ENCODE peak calls at places on chromosomes 11 and 22, in six cellular contexts. C is mesenchymal stem cell, J is K562, Q is DND-41, X is GM23248, W is H9. I is an unnamed sample.

GRCh38 chr22:24761888-24762675 is 12.4 kb downstream of the PIWIL3 start:
- DNase-seq in C (no peak), J (no peak), Q (no peak), X (peak), W (no peak), I (peak)

GRCh38 chr11:11691296-11692141 is 69.7 kb upstream of the GALNT18 start:
- DNase-seq in C (no peak), J (no peak), Q (no peak), X (no peak), W (peak), I (no peak)

GRCh38 chr11:86938900-86939880 is 16.0 kb downstream of the FZD4 start:
- DNase-seq in C (peak), J (peak), Q (no peak), X (peak), W (no peak), I (peak)

GRCh38 chr11:10351768-10352641 is 47.1 kb downstream of the ADM start:
- DNase-seq in C (peak), J (peak), Q (no peak), X (peak), W (peak), I (peak)

GRCh38 chr22:18111759-18112330 is 1.2 kb downstream of the TUBA8 start:
- DNase-seq in C (no peak), J (no peak), Q (no peak), X (no peak), W (no peak), I (no peak)

GRCh38 chr11:12157241-12157661 is 46.9 kb downstream of the MICAL2 start:
- DNase-seq in C (peak), J (no peak), Q (peak), X (peak), W (no peak), I (peak)

GRCh38 chr11:129457321-129457720 is 81.7 kb downstream of the BARX2 start:
- DNase-seq in C (no peak), J (no peak), Q (no peak), X (no peak), W (no peak), I (no peak)

GRCh38 chr11:19156892-19157291 is 39.9 kb downstream of the ZDHHC13 start:
- DNase-seq in C (no peak), J (no peak), Q (no peak), X (no peak), W (no peak), I (no peak)

GRCh38 chr11:77299528-77299993 is 1.9 kb downstream of the GDPD4 start:
- DNase-seq in C (no peak), J (peak), Q (no peak), X (peak), W (no peak), I (no peak)

GRCh38 chr11:57597461-57597892 is at the start of gene SERPING1:
- DNase-seq in C (no peak), J (no peak), Q (no peak), X (peak), W (no peak), I (no peak)

GRCh38 chr11:29826878-29827277 is 190.0 kb downstream of the KCNA4 start:
- DNase-seq in C (no peak), J (no peak), Q (no peak), X (no peak), W (no peak), I (no peak)

GRCh38 chr22:35313311-35314121 is 13.8 kb downstream of the TOM1 start:
- DNase-seq in C (peak), J (no peak), Q (no peak), X (peak), W (no peak), I (peak)
- H2AFZ ChIP-seq in C (no peak), J (no peak), Q (no peak), X (no peak), W (no peak), I (no peak)

DNA sequence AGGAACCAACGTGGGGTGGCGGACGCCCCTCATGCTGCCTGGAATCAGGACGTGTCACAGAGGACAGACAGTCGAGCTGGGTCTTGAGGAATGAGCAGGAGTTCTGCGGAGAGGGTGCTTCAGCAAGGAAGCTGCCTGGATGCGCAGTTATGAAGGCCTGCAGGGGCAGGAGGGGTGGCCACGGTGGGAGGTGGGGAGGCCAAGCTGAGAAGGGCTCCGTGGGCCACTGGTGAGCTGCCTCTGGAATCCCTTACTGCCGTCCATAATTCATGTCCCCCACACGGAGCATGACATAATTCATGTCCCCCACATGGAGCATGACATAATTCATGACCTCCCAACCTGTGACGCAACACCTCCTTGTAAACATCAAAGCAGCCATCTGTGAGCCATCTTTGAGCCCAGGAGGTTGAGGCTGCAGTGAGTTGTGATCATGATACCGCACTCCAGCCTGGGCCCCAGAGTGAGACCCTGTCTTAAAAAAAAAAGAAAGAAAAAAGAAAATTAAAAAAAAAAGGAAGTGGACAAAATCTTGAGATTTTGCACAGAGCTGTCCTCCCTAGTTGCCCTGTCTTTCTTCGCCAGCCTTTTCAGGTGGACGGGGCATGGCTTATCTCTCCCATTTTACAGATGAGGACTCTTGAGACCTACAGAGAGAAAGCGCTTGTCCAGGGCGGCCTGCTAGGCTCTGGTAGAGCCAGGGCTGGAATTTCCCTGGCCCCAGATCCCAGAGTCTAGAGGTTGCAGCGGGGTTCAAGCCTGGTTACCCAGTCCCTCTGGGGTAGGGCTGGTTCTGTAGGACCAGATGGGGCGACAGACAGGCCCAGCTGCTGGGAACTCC is 24.3 kb upstream of the PICK1 start:
- DNase-seq in C (peak), J (peak), Q (no peak), X (peak), W (no peak), I (no peak)
- H2AFZ ChIP-seq in C (no peak), J (peak), Q (no peak), X (no peak), W (no peak), I (no peak)

GRCh38 chr11:74311352-74311926 is at the start of gene P4HA3:
- DNase-seq in C (peak), J (peak), Q (no peak), X (peak), W (peak), I (peak)

GRCh38 chr11:74310857-74311256 is 583 bp downstream of the P4HA3 start:
- DNase-seq in C (no peak), J (no peak), Q (no peak), X (no peak), W (no peak), I (no peak)

GRCh38 chr11:74312321-74312720 is 881 bp upstream of the P4HA3 start:
- DNase-seq in C (no peak), J (no peak), Q (no peak), X (no peak), W (no peak), I (no peak)

GRCh38 chr11:74307409-74307808 is 4.0 kb downstream of the P4HA3 start:
- DNase-seq in C (peak), J (no peak), Q (peak), X (peak), W (no peak), I (peak)

GRCh38 chr11:74306440-74307175 is 4.8 kb downstream of the P4HA3 start:
- DNase-seq in C (no peak), J (no peak), Q (no peak), X (no peak), W (no peak), I (peak)
- H2AFZ ChIP-seq in C (no peak), J (no peak), Q (no peak), X (peak), W (no peak), I (no peak)

DNA sequence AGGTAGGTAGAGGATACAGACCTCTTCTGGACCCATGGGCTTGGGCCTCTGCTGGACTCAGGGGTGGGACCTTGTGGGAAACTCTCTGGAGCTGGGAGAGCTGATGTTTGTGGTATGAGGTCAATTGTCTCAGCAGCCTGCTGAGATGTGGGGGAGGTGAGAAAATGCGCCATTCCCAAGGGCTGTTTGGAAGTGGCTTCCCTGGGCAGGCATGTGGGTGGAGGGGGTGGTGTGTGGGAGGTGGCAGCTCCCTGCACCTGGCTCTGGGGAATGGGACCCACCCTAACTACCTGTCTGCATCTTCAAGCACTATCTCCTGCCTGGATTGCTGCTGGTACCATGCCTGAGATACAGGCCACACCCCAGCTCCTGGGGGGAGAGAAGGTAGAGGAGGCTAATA is 97.4 kb upstream of the THY1 start:
- DNase-seq in C (no peak), J (no peak), Q (no peak), X (no peak), W (no peak), I (no peak)
- H2AFZ ChIP-seq in C (no peak), J (no peak), Q (no peak), X (no peak), W (no peak), I (no peak)

GRCh38 chr11:82848829-82849228 is 51.4 kb downstream of the PRCP start:
- DNase-seq in C (no peak), J (no peak), Q (no peak), X (no peak), W (no peak), I (no peak)

GRCh38 chr11:82845336-82846036 is 54.7 kb downstream of the PRCP start:
- DNase-seq in C (no peak), J (no peak), Q (no peak), X (no peak), W (no peak), I (no peak)

GRCh38 chr11:82843057-82843795 is 57.0 kb downstream of the PRCP start:
- DNase-seq in C (peak), J (no peak), Q (no peak), X (no peak), W (no peak), I (no peak)

GRCh38 chr11:82842019-82842418 is 58.2 kb downstream of the PRCP start:
- DNase-seq in C (no peak), J (no peak), Q (no peak), X (no peak), W (no peak), I (no peak)

DNA sequence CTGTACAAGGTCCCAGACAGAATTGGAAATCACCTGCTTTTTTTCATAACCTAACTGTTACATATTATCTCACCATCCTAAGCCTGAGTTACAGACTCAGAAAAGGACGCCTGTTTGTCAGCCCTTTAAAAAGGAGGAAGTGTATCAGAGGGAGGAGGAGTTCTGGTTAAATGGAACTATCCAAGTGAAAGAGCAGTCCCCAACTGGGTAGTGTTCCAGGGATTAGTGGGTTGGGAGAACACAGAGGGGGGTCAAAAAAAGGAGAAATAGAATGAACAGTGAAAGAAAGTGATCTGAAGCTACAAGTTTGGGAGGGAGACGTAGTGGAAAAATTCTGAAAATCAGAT is 54.2 kb downstream of the PRCP start:
- DNase-seq in C (no peak), J (no peak), Q (no peak), X (no peak), W (no peak), I (no peak)
- H2AFZ ChIP-seq in C (no peak), J (no peak), Q (no peak), X (no peak), W (no peak), I (no peak)

GRCh38 chr11:117180661-117181585 is 2.4 kb downstream of the SIDT2 start:
- DNase-seq in C (peak), J (peak), Q (peak), X (peak), W (peak), I (peak)

GRCh38 chr11:117181586-117182550 is 3.3 kb downstream of the SIDT2 start:
- DNase-seq in C (no peak), J (no peak), Q (no peak), X (no peak), W (peak), I (no peak)

GRCh38 chr11:117178210-117179034 is at the start of gene SIDT2:
- DNase-seq in C (peak), J (peak), Q (peak), X (peak), W (peak), I (peak)

GRCh38 chr11:117179048-117179999 is 781 bp downstream of the SIDT2 start:
- DNase-seq in C (peak), J (peak), Q (peak), X (peak), W (peak), I (peak)

DNA sequence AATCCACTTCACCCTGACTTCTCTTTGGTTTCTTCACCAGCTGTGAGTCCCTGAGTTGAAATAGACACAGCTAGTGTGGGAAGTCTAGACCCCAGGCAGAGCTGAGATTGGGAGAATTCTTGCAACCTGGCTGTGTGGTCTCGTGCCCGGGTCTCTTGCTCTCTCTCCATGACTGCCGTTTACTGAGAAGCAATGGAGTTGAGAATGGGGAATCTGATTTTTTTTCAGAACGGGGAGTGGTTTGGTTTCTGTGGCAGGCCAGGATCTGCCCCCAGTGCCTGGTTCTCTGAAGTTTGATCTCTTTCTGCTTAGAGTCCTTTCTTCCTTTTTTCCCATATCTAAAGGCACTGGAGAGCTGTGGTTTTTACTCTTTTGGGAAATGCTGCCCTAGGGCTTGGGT is 1.5 kb downstream of the SIDT2 start:
- DNase-seq in C (peak), J (no peak), Q (peak), X (peak), W (peak), I (no peak)
- H2AFZ ChIP-seq in C (no peak), J (peak), Q (peak), X (peak), W (no peak), I (no peak)

DNA sequence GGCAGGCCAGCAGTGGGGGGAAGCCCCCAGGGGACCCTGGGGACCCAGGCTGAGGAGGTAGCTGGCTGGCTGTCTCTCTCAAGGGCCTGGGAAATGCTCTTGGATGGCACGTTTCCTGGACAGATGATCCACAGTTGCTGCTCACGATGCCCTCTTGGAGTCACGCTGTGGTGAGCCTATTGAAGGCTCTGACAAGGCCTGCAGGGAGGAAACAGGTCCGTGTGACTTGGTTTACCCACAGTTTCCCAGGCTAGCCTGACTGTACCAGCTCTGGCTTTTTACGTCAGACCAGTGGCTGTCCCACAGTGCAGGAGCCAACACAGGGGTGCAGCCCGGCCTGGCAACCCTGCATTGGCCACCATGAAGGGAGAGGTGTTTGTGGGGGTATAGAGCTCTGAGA is 29.2 kb upstream of the PPARA start:
- DNase-seq in C (no peak), J (no peak), Q (no peak), X (no peak), W (no peak), I (no peak)
- H2AFZ ChIP-seq in C (no peak), J (no peak), Q (no peak), X (no peak), W (no peak), I (no peak)

GRCh38 chr11:32448232-32448631 is 12.9 kb upstream of the WT1 start:
- DNase-seq in C (no peak), J (peak), Q (no peak), X (no peak), W (no peak), I (no peak)
- H2AFZ ChIP-seq in C (no peak), J (peak), Q (peak), X (no peak), W (no peak), I (no peak)

GRCh38 chr22:20212754-20213699 is 55.1 kb downstream of the RTN4R start:
- DNase-seq in C (no peak), J (no peak), Q (no peak), X (no peak), W (no peak), I (no peak)
- H2AFZ ChIP-seq in C (no peak), J (no peak), Q (no peak), X (no peak), W (no peak), I (no peak)

GRCh38 chr11:128054323-128054910 is 532.9 kb downstream of the ETS1 start:
- DNase-seq in C (no peak), J (no peak), Q (peak), X (peak), W (no peak), I (no peak)

GRCh38 chr11:128057786-128058395 is 529.5 kb downstream of the ETS1 start:
- DNase-seq in C (no peak), J (no peak), Q (no peak), X (no peak), W (no peak), I (peak)

GRCh38 chr11:128048121-128048520 is 539.2 kb downstream of the ETS1 start:
- DNase-seq in C (no peak), J (no peak), Q (no peak), X (no peak), W (no peak), I (no peak)

GRCh38 chr11:128055576-128056217 is 531.7 kb downstream of the ETS1 start:
- DNase-seq in C (no peak), J (no peak), Q (no peak), X (no peak), W (no peak), I (no peak)

DNA sequence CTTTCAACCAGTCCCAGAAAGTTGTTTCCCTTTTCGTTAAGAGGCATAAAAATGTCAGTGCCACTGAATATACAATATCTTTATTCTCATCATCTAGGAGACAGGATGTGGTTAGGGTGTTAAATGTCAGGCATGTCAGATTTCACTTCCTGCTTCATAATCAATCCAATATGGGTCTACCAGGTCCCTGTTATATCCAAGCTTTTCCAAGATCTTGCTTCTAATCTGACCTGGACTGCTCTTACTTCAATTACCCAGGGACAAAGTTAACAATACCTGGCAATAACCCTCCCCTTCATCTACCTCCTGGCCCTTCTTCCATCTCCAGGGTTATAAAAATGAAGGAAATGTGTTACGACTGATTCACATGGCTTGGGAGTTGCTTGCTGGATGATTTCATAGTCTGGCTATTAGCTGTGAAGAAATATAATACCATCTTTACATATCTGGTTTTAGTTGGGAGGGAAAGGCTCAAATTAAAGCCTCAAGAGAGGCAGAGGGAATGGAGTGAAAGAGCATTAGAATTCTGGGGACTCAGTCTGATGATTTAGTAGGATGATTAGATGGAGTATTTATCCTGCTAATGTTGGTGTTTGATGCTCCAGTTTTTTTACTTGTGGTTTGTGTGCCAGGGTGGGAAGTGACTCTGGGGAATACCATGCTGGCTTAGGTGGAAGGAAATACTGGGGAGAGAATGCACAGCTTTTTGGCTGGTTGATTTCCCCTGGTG is 534.3 kb downstream of the ETS1 start:
- DNase-seq in C (peak), J (no peak), Q (no peak), X (peak), W (no peak), I (peak)
- H2AFZ ChIP-seq in C (no peak), J (no peak), Q (peak), X (peak), W (no peak), I (peak)

I was measured in endothelial cell of umbilical vein.